ENCODE peak calls at places on chromosome 18, in five cellular contexts. V, Z, G, H and J are unnamed samples.
A peak's percentile ranks its signal among the peaks of the same experiment; 100 is the strongest.

GRCh38 chr18:26386002-26386401 is 159.8 kb downstream of the TAF4B start:
- DNase-seq in H (peak; percentile 22), Z (no peak), G (no peak), V (peak; percentile 96), J (peak; percentile 87)

GRCh38 chr18:5970032-5970431 is 74.7 kb upstream of the TMEM200C start:
- DNase-seq in H (no peak), Z (no peak), G (no peak), V (no peak), J (no peak)

GRCh38 chr18:48019557-48019956 is 89.1 kb upstream of the SMAD2 start:
- DNase-seq in V (no peak), H (no peak), G (no peak), Z (no peak), J (no peak)

GRCh38 chr18:3329871-3330270 is 67.9 kb downstream of the MYL12B start:
- DNase-seq in Z (no peak), V (no peak), G (no peak), H (no peak), J (no peak)

GRCh38 chr18:78814766-78815165 is 164.9 kb upstream of the SALL3 start:
- DNase-seq in H (no peak), V (no peak), Z (no peak), G (no peak), J (no peak)

GRCh38 chr18:62288669-62289016 is 36.5 kb upstream of the TNFRSF11A start:
- DNase-seq in G (peak; percentile 10), Z (no peak), V (no peak), H (no peak), J (no peak)

GRCh38 chr18:30971338-30971956 is 71.1 kb downstream of the DSC3 start:
- DNase-seq in G (peak; percentile 47), V (peak; percentile 53), H (peak; percentile 53), Z (no peak), J (peak; percentile 57)

GRCh38 chr18:62372156-62372555 is 47.0 kb downstream of the TNFRSF11A start:
- DNase-seq in Z (no peak), H (no peak), V (no peak), G (peak; percentile 64), J (no peak)

GRCh38 chr18:41870191-41870590 is 84.8 kb upstream of the PIK3C3 start:
- DNase-seq in H (peak; percentile 81), V (no peak), G (no peak), Z (no peak), J (no peak)

GRCh38 chr18:34767601-34768027 is 57.5 kb downstream of the DTNA start:
- DNase-seq in H (peak; percentile 100), V (peak; percentile 89), Z (no peak), G (peak; percentile 69), J (peak; percentile 88)

GRCh38 chr18:9008709-9009635 is 93.5 kb upstream of the NDUFV2 start:
- DNase-seq in Z (no peak), G (no peak), H (no peak), V (no peak), J (no peak)

GRCh38 chr18:22223263-22223960 is 54.0 kb downstream of the GATA6 start:
- DNase-seq in Z (peak; percentile 95), V (peak; percentile 82), H (peak; percentile 98), G (no peak), J (peak; percentile 89)

GRCh38 chr18:22224339-22224738 is 55.0 kb downstream of the GATA6 start:
- DNase-seq in H (peak; percentile 10), V (no peak), G (no peak), Z (no peak), J (no peak)

GRCh38 chr18:22223961-22224322 is 54.6 kb downstream of the GATA6 start:
- DNase-seq in V (no peak), Z (no peak), G (no peak), H (no peak), J (no peak)

GRCh38 chr18:22221350-22221749 is 52.0 kb downstream of the GATA6 start:
- DNase-seq in G (no peak), H (no peak), Z (no peak), V (no peak), J (no peak)

DNA sequence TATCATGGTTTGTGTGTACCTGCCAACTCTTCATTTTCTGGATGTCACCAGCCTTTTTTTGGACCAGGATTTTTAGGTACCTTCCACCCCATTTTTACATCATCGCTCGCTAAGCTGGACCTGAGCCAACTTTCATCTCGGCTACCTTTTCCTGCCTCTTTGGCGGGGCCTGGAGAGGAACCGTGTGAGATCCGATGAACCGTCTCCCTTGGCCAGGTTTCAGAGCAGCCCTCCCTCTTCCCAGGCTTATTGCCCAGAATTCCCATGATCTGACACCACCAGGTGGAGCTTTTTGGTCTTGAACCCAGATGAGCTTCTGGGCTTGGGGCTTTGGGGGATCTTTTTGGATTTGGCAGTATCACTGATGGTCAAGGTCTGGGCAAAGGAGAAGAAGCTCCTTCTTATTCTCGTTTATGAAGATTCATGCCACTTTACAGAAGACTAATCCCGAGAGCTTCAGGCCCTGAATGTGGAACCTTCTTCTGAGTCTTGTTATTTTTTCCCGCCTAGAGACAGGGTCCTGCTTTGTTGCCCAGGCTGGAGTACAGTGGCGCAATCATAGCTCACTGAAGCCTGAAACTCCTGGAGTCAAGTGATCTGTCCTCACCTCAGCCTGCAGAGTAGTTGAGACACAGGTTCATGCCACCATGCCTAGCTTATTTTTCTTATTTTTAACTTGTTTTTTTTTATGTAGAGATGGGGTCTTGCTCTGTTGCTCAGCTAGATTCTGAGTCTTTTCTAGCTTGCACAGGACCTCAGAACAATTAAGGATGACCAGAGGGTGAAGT is 50.4 kb downstream of the GATA6 start:
- DNase-seq in H (no peak), Z (no peak), V (no peak), G (no peak), J (no peak)
- TF ChIP-seq CTCF in H (no peak), Z (no peak), V (peak; percentile 24), G (no peak), J (no peak)

GRCh38 chr18:905307-905947 is 756 bp downstream of the ADCYAP1 start:
- DNase-seq in Z (no peak), G (no peak), V (no peak), H (no peak), J (no peak)
- H3K4me3 ChIP-seq in Z (no peak overlapping the region), G (no peak overlapping the region), V (no peak overlapping the region), H (no peak overlapping the region), J (no peak overlapping the region)

GRCh38 chr18:71942433-71942832 is 601.7 kb downstream of the CBLN2 start:
- DNase-seq in Z (no peak), H (no peak), V (no peak), G (no peak), J (no peak)
- TF ChIP-seq CTCF in Z (no peak), H (no peak), V (no peak), G (no peak), J (no peak)

GRCh38 chr18:11948852-11949523 is 32.3 kb upstream of the IMPA2 start:
- DNase-seq in H (no peak), V (peak; percentile 47), G (no peak), Z (no peak), J (peak; percentile 24)

GRCh38 chr18:11947214-11948119 is 33.8 kb upstream of the IMPA2 start:
- DNase-seq in Z (peak; percentile 97), G (peak; percentile 86), H (peak; percentile 97), V (peak; percentile 98), J (peak; percentile 96)

GRCh38 chr18:11950824-11951223 is 30.5 kb upstream of the IMPA2 start:
- DNase-seq in G (no peak), H (no peak), V (no peak), Z (no peak), J (no peak)

GRCh38 chr18:11944786-11945185 is 36.5 kb upstream of the IMPA2 start:
- DNase-seq in H (no peak), Z (no peak), G (no peak), V (no peak), J (no peak)

GRCh38 chr18:11946756-11947155 is 34.6 kb upstream of the IMPA2 start:
- DNase-seq in G (no peak), H (peak; percentile 37), V (peak; percentile 79), Z (peak; percentile 67), J (peak; percentile 81)
- H3K4me3 ChIP-seq in G (peak overlapping the region; percentile 34), H (no peak overlapping the region), V (no peak overlapping the region), Z (peak overlapping the region; percentile 63), J (no peak overlapping the region)

GRCh38 chr18:64119916-64120315 is 29.0 kb downstream of the LINC00305 start:
- DNase-seq in V (peak; percentile 67), G (peak; percentile 13), H (no peak), Z (no peak), J (peak; percentile 30)
- TF ChIP-seq CTCF in V (peak; percentile 38), G (peak; percentile 0), H (no peak), Z (no peak), J (peak; percentile 6)